ENCODE peak calls at places on chromosomes 13 and 19, in six cellular contexts. One of them, this sample, is unnamed.
A peak's percentile ranks its signal among the peaks of the same experiment; 100 is the strongest.

GRCh38 chr13:35479223-35479536 is 2.7 kb upstream of the MAB21L1 start:
- DNase-seq in Calu3: no peak
- DNase-seq in HCT116: no peak
- DNase-seq in dorsolateral prefrontal cortex: no peak
- DNase-seq in astrocyte: no peak
- DNase-seq in MCF 10A: no peak
- DNase-seq in this sample: no peak

GRCh38 chr19:50490411-50490811 is 13.8 kb upstream of the GARIN5A start:
- DNase-seq in Calu3: no peak
- DNase-seq in HCT116: no peak
- DNase-seq in dorsolateral prefrontal cortex: no peak
- DNase-seq in astrocyte: no peak
- DNase-seq in MCF 10A: no peak
- DNase-seq in this sample: no peak

GRCh38 chr19:6464070-6464873 is at the start of gene CRB3:
- DNase-seq in Calu3: peak; percentile 95
- DNase-seq in HCT116: peak; percentile 80
- DNase-seq in dorsolateral prefrontal cortex: no peak
- DNase-seq in astrocyte: no peak
- DNase-seq in MCF 10A: peak; percentile 80
- DNase-seq in this sample: no peak

GRCh38 chr19:1748115-1748702 is 5.1 kb upstream of the ONECUT3 start:
- DNase-seq in Calu3: no peak
- DNase-seq in HCT116: no peak
- DNase-seq in dorsolateral prefrontal cortex: no peak
- DNase-seq in astrocyte: no peak
- DNase-seq in MCF 10A: no peak
- DNase-seq in this sample: no peak

GRCh38 chr13:74361274-74361673 is 227.1 kb upstream of the KLF12 start:
- DNase-seq in Calu3: no peak
- DNase-seq in HCT116: no peak
- DNase-seq in dorsolateral prefrontal cortex: no peak
- DNase-seq in astrocyte: no peak
- DNase-seq in MCF 10A: no peak
- DNase-seq in this sample: no peak

GRCh38 chr13:49560270-49561063 is 24.9 kb downstream of the RCBTB1 start:
- DNase-seq in Calu3: peak; percentile 38
- DNase-seq in HCT116: no peak
- DNase-seq in dorsolateral prefrontal cortex: no peak
- DNase-seq in astrocyte: no peak
- DNase-seq in MCF 10A: peak; percentile 41
- DNase-seq in this sample: no peak

GRCh38 chr13:86882835-86883234 is 788.3 kb upstream of the SLITRK5 start:
- DNase-seq in Calu3: no peak
- DNase-seq in HCT116: no peak
- DNase-seq in dorsolateral prefrontal cortex: no peak
- DNase-seq in astrocyte: no peak
- DNase-seq in MCF 10A: no peak
- DNase-seq in this sample: no peak

GRCh38 chr19:18781047-18781600 is 10.0 kb downstream of the COMP start:
- DNase-seq in Calu3: no peak
- DNase-seq in HCT116: no peak
- DNase-seq in dorsolateral prefrontal cortex: no peak
- DNase-seq in astrocyte: no peak
- DNase-seq in MCF 10A: no peak
- DNase-seq in this sample: no peak

GRCh38 chr13:27745301-27745700 is 47.0 kb upstream of the GSX1 start:
- DNase-seq in Calu3: no peak
- DNase-seq in HCT116: no peak
- DNase-seq in dorsolateral prefrontal cortex: no peak
- DNase-seq in astrocyte: no peak
- DNase-seq in MCF 10A: no peak
- DNase-seq in this sample: no peak

GRCh38 chr13:87954116-87954515 is 282.9 kb downstream of the SLITRK5 start:
- DNase-seq in Calu3: no peak
- DNase-seq in HCT116: no peak
- DNase-seq in dorsolateral prefrontal cortex: no peak
- DNase-seq in astrocyte: no peak
- DNase-seq in MCF 10A: no peak
- DNase-seq in this sample: no peak

GRCh38 chr13:51207881-51208280 is 14.3 kb upstream of the FAM124A start:
- DNase-seq in Calu3: no peak
- DNase-seq in HCT116: no peak
- DNase-seq in dorsolateral prefrontal cortex: no peak
- DNase-seq in astrocyte: no peak
- DNase-seq in MCF 10A: no peak
- DNase-seq in this sample: no peak

GRCh38 chr13:44306401-44307192 is 67.0 kb upstream of the SERP2 start:
- DNase-seq in Calu3: peak; percentile 46
- DNase-seq in HCT116: peak; percentile 99
- DNase-seq in dorsolateral prefrontal cortex: no peak
- DNase-seq in astrocyte: peak; percentile 99
- DNase-seq in MCF 10A: peak; percentile 99
- DNase-seq in this sample: no peak

GRCh38 chr13:32791545-32792172 is 205.4 kb downstream of the PDS5B start:
- DNase-seq in Calu3: no peak
- DNase-seq in HCT116: no peak
- DNase-seq in dorsolateral prefrontal cortex: no peak
- DNase-seq in astrocyte: no peak
- DNase-seq in MCF 10A: no peak
- DNase-seq in this sample: no peak

GRCh38 chr19:56253737-56254136 is 18.8 kb upstream of the EDDM13 start:
- DNase-seq in Calu3: peak; percentile 9
- DNase-seq in HCT116: peak; percentile 41
- DNase-seq in dorsolateral prefrontal cortex: no peak
- DNase-seq in astrocyte: peak; percentile 45
- DNase-seq in MCF 10A: peak; percentile 61
- DNase-seq in this sample: no peak

GRCh38 chr13:70623260-70623659 is 515.0 kb upstream of the KLHL1 start:
- DNase-seq in Calu3: no peak
- DNase-seq in HCT116: no peak
- DNase-seq in dorsolateral prefrontal cortex: no peak
- DNase-seq in astrocyte: peak; percentile 1
- DNase-seq in MCF 10A: peak; percentile 11
- DNase-seq in this sample: no peak

GRCh38 chr13:45398862-45399261 is 19.3 kb downstream of the SLC25A30 start:
- DNase-seq in Calu3: no peak
- DNase-seq in HCT116: no peak
- DNase-seq in dorsolateral prefrontal cortex: no peak
- DNase-seq in astrocyte: no peak
- DNase-seq in MCF 10A: no peak
- DNase-seq in this sample: no peak

GRCh38 chr19:9903341-9903740 is 33.0 kb downstream of the OLFM2 start:
- DNase-seq in Calu3: no peak
- DNase-seq in HCT116: no peak
- DNase-seq in dorsolateral prefrontal cortex: no peak
- DNase-seq in astrocyte: no peak
- DNase-seq in MCF 10A: no peak
- DNase-seq in this sample: no peak

GRCh38 chr13:50106559-50106958 is 91.3 kb downstream of the KCNRG start:
- DNase-seq in Calu3: no peak
- DNase-seq in HCT116: no peak
- DNase-seq in dorsolateral prefrontal cortex: no peak
- DNase-seq in astrocyte: no peak
- DNase-seq in MCF 10A: no peak
- DNase-seq in this sample: no peak

GRCh38 chr13:63696055-63696454 is 2280.4 kb upstream of the PCDH20 start:
- DNase-seq in Calu3: no peak
- DNase-seq in HCT116: no peak
- DNase-seq in dorsolateral prefrontal cortex: no peak
- DNase-seq in astrocyte: peak; percentile 62
- DNase-seq in MCF 10A: no peak
- DNase-seq in this sample: no peak

GRCh38 chr19:9917322-9917721 is 19.0 kb downstream of the OLFM2 start:
- DNase-seq in Calu3: peak; percentile 40
- DNase-seq in HCT116: peak; percentile 42
- DNase-seq in dorsolateral prefrontal cortex: no peak
- DNase-seq in astrocyte: no peak
- DNase-seq in MCF 10A: peak; percentile 70
- DNase-seq in this sample: no peak

GRCh38 chr19:45881909-45882528 is 3.9 kb downstream of the IRF2BP1 start:
- DNase-seq in Calu3: peak; percentile 61
- DNase-seq in HCT116: no peak
- DNase-seq in dorsolateral prefrontal cortex: no peak
- DNase-seq in astrocyte: no peak
- DNase-seq in MCF 10A: no peak
- DNase-seq in this sample: no peak

GRCh38 chr19:23145617-23146415 is 29.0 kb downstream of the ZNF730 start:
- DNase-seq in Calu3: no peak
- DNase-seq in HCT116: no peak
- DNase-seq in dorsolateral prefrontal cortex: no peak
- DNase-seq in astrocyte: no peak
- DNase-seq in MCF 10A: no peak
- DNase-seq in this sample: no peak

GRCh38 chr13:31629085-31629785 is 110.1 kb upstream of the RXFP2 start:
- DNase-seq in Calu3: no peak
- DNase-seq in HCT116: no peak
- DNase-seq in dorsolateral prefrontal cortex: no peak
- DNase-seq in astrocyte: peak; percentile 56
- DNase-seq in MCF 10A: peak; percentile 40
- DNase-seq in this sample: peak; percentile 54

GRCh38 chr19:3455393-3455955 is 24.9 kb downstream of the SMIM24 start:
- DNase-seq in Calu3: no peak
- DNase-seq in HCT116: no peak
- DNase-seq in dorsolateral prefrontal cortex: no peak
- DNase-seq in astrocyte: no peak
- DNase-seq in MCF 10A: no peak
- DNase-seq in this sample: no peak

GRCh38 chr13:98741741-98742435 is 10.6 kb downstream of the SLC15A1 start:
- DNase-seq in Calu3: no peak
- DNase-seq in HCT116: no peak
- DNase-seq in dorsolateral prefrontal cortex: no peak
- DNase-seq in astrocyte: no peak
- DNase-seq in MCF 10A: no peak
- DNase-seq in this sample: no peak

GRCh38 chr13:45073809-45074208 is 46.5 kb upstream of the GTF2F2 start:
- DNase-seq in Calu3: no peak
- DNase-seq in HCT116: peak; percentile 7
- DNase-seq in dorsolateral prefrontal cortex: no peak
- DNase-seq in astrocyte: no peak
- DNase-seq in MCF 10A: no peak
- DNase-seq in this sample: no peak

GRCh38 chr19:17719730-17720486 is 628 bp downstream of the MAP1S start:
- DNase-seq in Calu3: peak; percentile 44
- DNase-seq in HCT116: no peak
- DNase-seq in dorsolateral prefrontal cortex: no peak
- DNase-seq in astrocyte: no peak
- DNase-seq in MCF 10A: peak; percentile 77
- DNase-seq in this sample: no peak

GRCh38 chr19:48196933-48197665 is 26.6 kb downstream of the ZSWIM9 start:
- DNase-seq in Calu3: no peak
- DNase-seq in HCT116: no peak
- DNase-seq in dorsolateral prefrontal cortex: no peak
- DNase-seq in astrocyte: no peak
- DNase-seq in MCF 10A: no peak
- DNase-seq in this sample: no peak

GRCh38 chr19:35995655-35995993 is 636 bp downstream of the SDHAF1 start:
- DNase-seq in Calu3: peak; percentile 61
- DNase-seq in HCT116: no peak
- DNase-seq in dorsolateral prefrontal cortex: no peak
- DNase-seq in astrocyte: no peak
- DNase-seq in MCF 10A: peak; percentile 34
- DNase-seq in this sample: no peak

GRCh38 chr13:112873851-112874750 is 94.9 kb upstream of the MCF2L start:
- DNase-seq in Calu3: peak; percentile 61
- DNase-seq in HCT116: peak; percentile 48
- DNase-seq in dorsolateral prefrontal cortex: peak; percentile 60
- DNase-seq in astrocyte: no peak
- DNase-seq in MCF 10A: peak; percentile 70
- DNase-seq in this sample: peak; percentile 65

GRCh38 chr19:32101206-32101605 is 244.2 kb upstream of the ZNF507 start:
- DNase-seq in Calu3: no peak
- DNase-seq in HCT116: no peak
- DNase-seq in dorsolateral prefrontal cortex: no peak
- DNase-seq in astrocyte: no peak
- DNase-seq in MCF 10A: no peak
- DNase-seq in this sample: no peak

GRCh38 chr13:54433511-54434206 is 1405.0 kb downstream of the OLFM4 start:
- DNase-seq in Calu3: no peak
- DNase-seq in HCT116: no peak
- DNase-seq in dorsolateral prefrontal cortex: no peak
- DNase-seq in astrocyte: no peak
- DNase-seq in MCF 10A: no peak
- DNase-seq in this sample: no peak

GRCh38 chr19:56978023-56978565 is 137.6 kb upstream of the PEG3 start:
- DNase-seq in Calu3: no peak
- DNase-seq in HCT116: no peak
- DNase-seq in dorsolateral prefrontal cortex: no peak
- DNase-seq in astrocyte: no peak
- DNase-seq in MCF 10A: no peak
- DNase-seq in this sample: no peak

GRCh38 chr19:27774337-27774736 is 1438.6 kb downstream of the UQCRFS1 start:
- DNase-seq in Calu3: no peak
- DNase-seq in HCT116: no peak
- DNase-seq in dorsolateral prefrontal cortex: no peak
- DNase-seq in astrocyte: no peak
- DNase-seq in MCF 10A: no peak
- DNase-seq in this sample: no peak
- TF ChIP-seq CTCF in Calu3: no peak
- TF ChIP-seq CTCF in HCT116: no peak
- TF ChIP-seq CTCF in dorsolateral prefrontal cortex: no peak
- TF ChIP-seq CTCF in astrocyte: no peak
- TF ChIP-seq CTCF in MCF 10A: peak; percentile 14
- TF ChIP-seq CTCF in this sample: no peak

GRCh38 chr13:80030491-80030890 is 310.4 kb downstream of the SPRY2 start:
- DNase-seq in Calu3: peak; percentile 22
- DNase-seq in HCT116: peak; percentile 18
- DNase-seq in dorsolateral prefrontal cortex: no peak
- DNase-seq in astrocyte: no peak
- DNase-seq in MCF 10A: peak; percentile 84
- DNase-seq in this sample: no peak
- TF ChIP-seq CTCF in Calu3: no peak
- TF ChIP-seq CTCF in HCT116: peak; percentile 19
- TF ChIP-seq CTCF in dorsolateral prefrontal cortex: peak; percentile 41
- TF ChIP-seq CTCF in astrocyte: no peak
- TF ChIP-seq CTCF in MCF 10A: peak; percentile 63
- TF ChIP-seq CTCF in this sample: peak; percentile 65

GRCh38 chr19:12815088-12815487 is 8.7 kb downstream of the RNASEH2A start:
- DNase-seq in Calu3: no peak
- DNase-seq in HCT116: no peak
- DNase-seq in dorsolateral prefrontal cortex: no peak
- DNase-seq in astrocyte: no peak
- DNase-seq in MCF 10A: no peak
- DNase-seq in this sample: no peak
- TF ChIP-seq CTCF in Calu3: no peak
- TF ChIP-seq CTCF in HCT116: no peak
- TF ChIP-seq CTCF in dorsolateral prefrontal cortex: no peak
- TF ChIP-seq CTCF in astrocyte: no peak
- TF ChIP-seq CTCF in MCF 10A: no peak
- TF ChIP-seq CTCF in this sample: no peak

DNA sequence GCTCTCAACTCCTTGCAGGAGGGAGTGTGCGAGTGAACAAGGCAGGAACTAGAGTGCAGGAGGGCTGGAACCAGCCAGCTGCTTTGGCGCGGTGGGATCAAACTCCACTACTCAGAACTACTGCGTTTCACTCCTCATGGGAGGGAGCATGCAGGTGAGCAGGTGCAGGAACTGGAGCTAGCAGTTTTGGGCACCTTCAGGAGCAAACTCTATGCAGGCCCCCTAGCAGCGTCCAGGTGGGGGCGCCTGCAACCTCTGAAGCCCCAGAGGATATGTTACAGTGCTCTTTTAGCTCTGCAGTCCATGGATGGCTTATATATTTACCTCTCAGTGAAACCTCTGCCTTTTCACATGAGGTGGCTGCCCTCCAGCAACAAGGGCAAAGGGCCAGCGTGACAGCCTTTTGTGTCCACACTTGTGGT is 1303.4 kb downstream of the PCDH9 start:
- DNase-seq in Calu3: no peak
- DNase-seq in HCT116: peak; percentile 7
- DNase-seq in dorsolateral prefrontal cortex: no peak
- DNase-seq in astrocyte: no peak
- DNase-seq in MCF 10A: no peak
- DNase-seq in this sample: no peak
- TF ChIP-seq CTCF in Calu3: no peak
- TF ChIP-seq CTCF in HCT116: no peak
- TF ChIP-seq CTCF in dorsolateral prefrontal cortex: peak; percentile 50
- TF ChIP-seq CTCF in astrocyte: no peak
- TF ChIP-seq CTCF in MCF 10A: no peak
- TF ChIP-seq CTCF in this sample: no peak

This sample was measured in CD14-positive monocyte.